ENCODE peak calls at places on chromosomes 1 and 21, in four cellular contexts. One of them, this sample, is unnamed.

GRCh38 chr1:203569490-203570318 is 56.9 kb upstream of the ATP2B4 start:
- DNase-seq in Panc1: no peak
- DNase-seq in heart left ventricle: no peak
- DNase-seq in IMR-90: peak; percentile 83
- DNase-seq in this sample: no peak

GRCh38 chr1:53949023-53949611 is 3.0 kb downstream of the LRRC42 start:
- DNase-seq in Panc1: no peak
- DNase-seq in heart left ventricle: no peak
- DNase-seq in IMR-90: peak; percentile 51
- DNase-seq in this sample: no peak

GRCh38 chr1:23202263-23202749 is 15.0 kb downstream of the HTR1D start:
- DNase-seq in Panc1: no peak
- DNase-seq in heart left ventricle: no peak
- DNase-seq in IMR-90: peak; percentile 73
- DNase-seq in this sample: no peak

GRCh38 chr1:7705908-7706216 is 65.2 kb upstream of the VAMP3 start:
- DNase-seq in Panc1: no peak
- DNase-seq in heart left ventricle: no peak
- DNase-seq in IMR-90: no peak
- DNase-seq in this sample: no peak

GRCh38 chr1:110239491-110240430 is 29.6 kb downstream of the KCNC4 start:
- DNase-seq in Panc1: no peak
- DNase-seq in heart left ventricle: no peak
- DNase-seq in IMR-90: no peak
- DNase-seq in this sample: no peak

GRCh38 chr21:15140321-15141019 is 75.7 kb upstream of the NRIP1 start:
- DNase-seq in Panc1: no peak
- DNase-seq in heart left ventricle: no peak
- DNase-seq in IMR-90: no peak
- DNase-seq in this sample: peak; percentile 82

GRCh38 chr1:91282695-91283420 is 121.8 kb downstream of the HFM1 start:
- DNase-seq in Panc1: peak; percentile 56
- DNase-seq in heart left ventricle: no peak
- DNase-seq in IMR-90: peak; percentile 73
- DNase-seq in this sample: no peak

GRCh38 chr21:36237441-36237840 is 80.8 kb downstream of the DOP1B start:
- DNase-seq in Panc1: no peak
- DNase-seq in heart left ventricle: no peak
- DNase-seq in IMR-90: no peak
- DNase-seq in this sample: no peak

GRCh38 chr1:9730096-9730901 is 78.8 kb downstream of the PIK3CD start:
- DNase-seq in Panc1: no peak
- DNase-seq in heart left ventricle: peak; percentile 78
- DNase-seq in IMR-90: no peak
- DNase-seq in this sample: no peak

GRCh38 chr1:228213917-228214808 is 6.3 kb downstream of the OBSCN start:
- DNase-seq in Panc1: no peak
- DNase-seq in heart left ventricle: peak; percentile 59
- DNase-seq in IMR-90: no peak
- DNase-seq in this sample: no peak

GRCh38 chr1:11707621-11708276 is 16.2 kb downstream of the DRAXIN start:
- DNase-seq in Panc1: no peak
- DNase-seq in heart left ventricle: no peak
- DNase-seq in IMR-90: no peak
- DNase-seq in this sample: peak; percentile 52

GRCh38 chr1:66253330-66253921 is 280.5 kb upstream of the SGIP1 start:
- DNase-seq in Panc1: peak; percentile 69
- DNase-seq in heart left ventricle: no peak
- DNase-seq in IMR-90: peak; percentile 85
- DNase-seq in this sample: no peak

GRCh38 chr1:116697892-116698595 is 30.5 kb upstream of the IGSF3 start:
- DNase-seq in Panc1: no peak
- DNase-seq in heart left ventricle: no peak
- DNase-seq in IMR-90: no peak
- DNase-seq in this sample: no peak

GRCh38 chr1:67020765-67021164 is 33.2 kb downstream of the SLC35D1 start:
- DNase-seq in Panc1: no peak
- DNase-seq in heart left ventricle: no peak
- DNase-seq in IMR-90: no peak
- DNase-seq in this sample: no peak

GRCh38 chr1:92709738-92710137 is 75.2 kb downstream of the EVI5 start:
- DNase-seq in Panc1: no peak
- DNase-seq in heart left ventricle: no peak
- DNase-seq in IMR-90: peak; percentile 91
- DNase-seq in this sample: no peak

GRCh38 chr1:189751311-189751710 is 726.4 kb downstream of the BRINP3 start:
- DNase-seq in Panc1: no peak
- DNase-seq in heart left ventricle: no peak
- DNase-seq in IMR-90: peak; percentile 34
- DNase-seq in this sample: no peak

GRCh38 chr1:2413495-2414296 is 1.3 kb upstream of the PEX10 start:
- DNase-seq in Panc1: no peak
- DNase-seq in heart left ventricle: peak; percentile 60
- DNase-seq in IMR-90: no peak
- DNase-seq in this sample: peak; percentile 37

GRCh38 chr1:174072546-174072945 is 50.4 kb upstream of the RC3H1 start:
- DNase-seq in Panc1: no peak
- DNase-seq in heart left ventricle: no peak
- DNase-seq in IMR-90: no peak
- DNase-seq in this sample: no peak

GRCh38 chr21:16069713-16070112 is 339.9 kb downstream of the USP25 start:
- DNase-seq in Panc1: no peak
- DNase-seq in heart left ventricle: no peak
- DNase-seq in IMR-90: peak; percentile 31
- DNase-seq in this sample: no peak

GRCh38 chr1:84504580-84505021 is 1.6 kb upstream of the SPATA1 start:
- DNase-seq in Panc1: no peak
- DNase-seq in heart left ventricle: no peak
- DNase-seq in IMR-90: peak; percentile 83
- DNase-seq in this sample: no peak

GRCh38 chr1:185701650-185702049 is 32.5 kb upstream of the HMCN1 start:
- DNase-seq in Panc1: no peak
- DNase-seq in heart left ventricle: no peak
- DNase-seq in IMR-90: no peak
- DNase-seq in this sample: no peak

GRCh38 chr1:66981679-66982078 is 56.9 kb downstream of the MIER1 start:
- DNase-seq in Panc1: no peak
- DNase-seq in heart left ventricle: no peak
- DNase-seq in IMR-90: peak; percentile 18
- DNase-seq in this sample: no peak

GRCh38 chr1:180451504-180451903 is 50.9 kb downstream of the ACBD6 start:
- DNase-seq in Panc1: no peak
- DNase-seq in heart left ventricle: no peak
- DNase-seq in IMR-90: no peak
- DNase-seq in this sample: no peak

GRCh38 chr1:22472596-22472995 is 20.9 kb downstream of the ZBTB40 start:
- DNase-seq in Panc1: no peak
- DNase-seq in heart left ventricle: no peak
- DNase-seq in IMR-90: no peak
- DNase-seq in this sample: no peak

GRCh38 chr1:162087118-162087517 is 17.6 kb downstream of the NOS1AP start:
- DNase-seq in Panc1: no peak
- DNase-seq in heart left ventricle: no peak
- DNase-seq in IMR-90: no peak
- DNase-seq in this sample: no peak

GRCh38 chr1:31523769-31524168 is 52.5 kb upstream of the TINAGL1 start:
- DNase-seq in Panc1: no peak
- DNase-seq in heart left ventricle: no peak
- DNase-seq in IMR-90: no peak
- DNase-seq in this sample: peak; percentile 67

GRCh38 chr1:154420961-154421924 is 16.1 kb downstream of the IL6R start:
- DNase-seq in Panc1: no peak
- DNase-seq in heart left ventricle: no peak
- DNase-seq in IMR-90: no peak
- DNase-seq in this sample: peak; percentile 25
- H3K4me1 ChIP-seq in Panc1: peaks cover 66% of the 10 kb centered on the region
- H3K4me1 ChIP-seq in heart left ventricle: peaks cover 61% of the 10 kb centered on the region
- H3K4me1 ChIP-seq in IMR-90: peaks cover 44% of the 10 kb centered on the region
- H3K4me1 ChIP-seq in this sample: peaks cover 47% of the 10 kb centered on the region

DNA sequence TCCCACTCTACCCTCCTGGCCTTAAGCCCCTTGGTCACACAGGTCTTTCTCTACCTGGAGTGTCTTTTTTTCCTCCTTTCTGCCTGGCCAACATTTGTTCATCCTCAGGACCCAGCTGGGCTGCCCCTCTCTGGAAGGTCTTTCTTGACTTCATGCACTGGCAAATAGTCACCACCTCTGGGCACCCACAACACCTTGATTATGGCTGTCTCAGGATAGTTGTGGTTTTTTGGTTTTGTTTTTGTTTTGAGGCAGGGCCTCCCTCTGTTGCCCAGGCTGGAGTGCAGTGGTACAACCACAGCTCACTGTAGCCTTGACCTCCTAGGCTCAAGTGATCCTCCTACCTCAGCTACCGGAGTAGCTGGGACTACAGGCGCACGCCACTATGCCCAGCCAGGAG is 10.8 kb downstream of the RPS6KA1 start:
- DNase-seq in Panc1: no peak
- DNase-seq in heart left ventricle: no peak
- DNase-seq in IMR-90: no peak
- DNase-seq in this sample: peak; percentile 9
- H3K4me1 ChIP-seq in Panc1: peaks cover 3% of the 10 kb centered on the region
- H3K4me1 ChIP-seq in heart left ventricle: no peaks in the 10 kb centered on the region
- H3K4me1 ChIP-seq in IMR-90: peaks cover 15% of the 10 kb centered on the region
- H3K4me1 ChIP-seq in this sample: peaks cover 23% of the 10 kb centered on the region

GRCh38 chr21:45975017-45975595 is 6.5 kb upstream of the COL6A1 start:
- DNase-seq in Panc1: no peak
- DNase-seq in heart left ventricle: peak; percentile 77
- DNase-seq in IMR-90: peak; percentile 43
- DNase-seq in this sample: peak; percentile 60

GRCh38 chr21:45972353-45972715 is 9.2 kb upstream of the COL6A1 start:
- DNase-seq in Panc1: no peak
- DNase-seq in heart left ventricle: no peak
- DNase-seq in IMR-90: no peak
- DNase-seq in this sample: no peak

GRCh38 chr21:45972716-45973474 is 8.7 kb upstream of the COL6A1 start:
- DNase-seq in Panc1: no peak
- DNase-seq in heart left ventricle: peak; percentile 87
- DNase-seq in IMR-90: peak; percentile 92
- DNase-seq in this sample: peak; percentile 64

GRCh38 chr21:45974073-45975016 is 7.2 kb upstream of the COL6A1 start:
- DNase-seq in Panc1: no peak
- DNase-seq in heart left ventricle: peak; percentile 80
- DNase-seq in IMR-90: peak; percentile 82
- DNase-seq in this sample: peak; percentile 63

GRCh38 chr21:45973475-45974072 is 8.0 kb upstream of the COL6A1 start:
- DNase-seq in Panc1: no peak
- DNase-seq in heart left ventricle: peak; percentile 91
- DNase-seq in IMR-90: peak; percentile 87
- DNase-seq in this sample: peak; percentile 72
- H3K4me1 ChIP-seq in Panc1: peaks cover 3% of the 10 kb centered on the region
- H3K4me1 ChIP-seq in heart left ventricle: peaks cover 40% of the 10 kb centered on the region
- H3K4me1 ChIP-seq in IMR-90: peaks cover 50% of the 10 kb centered on the region
- H3K4me1 ChIP-seq in this sample: peaks cover 19% of the 10 kb centered on the region

DNA sequence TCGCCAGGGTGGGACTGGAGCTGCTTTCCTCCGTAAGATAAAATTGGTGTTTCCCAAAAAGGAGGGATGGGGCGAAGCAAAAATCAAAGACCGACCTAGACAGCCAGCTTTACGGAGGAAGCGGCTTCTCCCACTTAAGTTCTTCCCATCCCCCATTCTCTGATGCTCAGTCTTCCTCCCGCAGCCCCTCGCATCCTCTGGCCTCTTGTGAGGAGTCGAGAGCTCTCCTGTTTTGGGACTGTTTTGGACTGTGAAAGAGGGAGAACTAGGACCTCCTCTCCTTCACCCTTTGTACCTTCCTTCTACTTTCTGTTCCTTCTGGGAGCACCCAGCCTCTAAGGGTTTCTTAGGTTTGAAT is 633 bp downstream of the CTTNBP2NL start:
- DNase-seq in Panc1: no peak
- DNase-seq in heart left ventricle: no peak
- DNase-seq in IMR-90: peak; percentile 21
- DNase-seq in this sample: no peak
- H3K4me1 ChIP-seq in Panc1: peaks cover 27% of the 10 kb centered on the region
- H3K4me1 ChIP-seq in heart left ventricle: peaks cover 30% of the 10 kb centered on the region
- H3K4me1 ChIP-seq in IMR-90: peaks cover 11% of the 10 kb centered on the region
- H3K4me1 ChIP-seq in this sample: peaks cover 17% of the 10 kb centered on the region